ENCODE peak calls at places on chromosome 17, in seven cellular contexts. One of them, this sample, is unnamed.

GRCh38 chr17:6392609-6393367 is 42.1 kb downstream of the AIPL1 start:
- DNase-seq in A673: peak
- DNase-seq in tibial artery: no peak
- DNase-seq in A549: no peak
- DNase-seq in IMR-90: no peak
- DNase-seq in upper lobe of left lung: no peak
- DNase-seq in right lobe of liver: no peak
- DNase-seq in this sample: no peak

GRCh38 chr17:34728771-34729310 is 149.5 kb downstream of the TMEM132E start:
- DNase-seq in tibial artery: no peak
- DNase-seq in A673: no peak
- DNase-seq in IMR-90: no peak
- DNase-seq in A549: no peak
- DNase-seq in right lobe of liver: no peak
- DNase-seq in upper lobe of left lung: no peak
- DNase-seq in this sample: no peak

GRCh38 chr17:79621151-79621940 is 10.5 kb upstream of the RBFOX3 start:
- DNase-seq in A549: no peak
- DNase-seq in A673: no peak
- DNase-seq in tibial artery: peak
- DNase-seq in right lobe of liver: peak
- DNase-seq in IMR-90: no peak
- DNase-seq in upper lobe of left lung: peak
- DNase-seq in this sample: peak

GRCh38 chr17:29167393-29168078 is 12.7 kb downstream of the MYO18A start:
- DNase-seq in right lobe of liver: no peak
- DNase-seq in upper lobe of left lung: no peak
- DNase-seq in IMR-90: no peak
- DNase-seq in A549: no peak
- DNase-seq in tibial artery: no peak
- DNase-seq in A673: no peak
- DNase-seq in this sample: peak

GRCh38 chr17:79800325-79801155 is 3.7 kb upstream of the CBX8 start:
- DNase-seq in tibial artery: no peak
- DNase-seq in IMR-90: peak
- DNase-seq in upper lobe of left lung: no peak
- DNase-seq in right lobe of liver: no peak
- DNase-seq in A673: peak
- DNase-seq in A549: no peak
- DNase-seq in this sample: no peak

GRCh38 chr17:56292628-56293027 is 139.4 kb downstream of the ANKFN1 start:
- DNase-seq in A549: no peak
- DNase-seq in tibial artery: no peak
- DNase-seq in A673: no peak
- DNase-seq in upper lobe of left lung: no peak
- DNase-seq in IMR-90: no peak
- DNase-seq in right lobe of liver: no peak
- DNase-seq in this sample: no peak

GRCh38 chr17:1764274-1764673 is 2.4 kb downstream of the SERPINF1 start:
- DNase-seq in IMR-90: peak
- DNase-seq in A673: no peak
- DNase-seq in tibial artery: peak
- DNase-seq in A549: no peak
- DNase-seq in right lobe of liver: peak
- DNase-seq in upper lobe of left lung: peak
- DNase-seq in this sample: peak

GRCh38 chr17:43356999-43357398 is 41.8 kb upstream of the ARL4D start:
- DNase-seq in upper lobe of left lung: no peak
- DNase-seq in A673: no peak
- DNase-seq in A549: peak
- DNase-seq in IMR-90: peak
- DNase-seq in tibial artery: no peak
- DNase-seq in right lobe of liver: no peak
- DNase-seq in this sample: no peak

GRCh38 chr17:49216953-49217650 is 6.6 kb downstream of the ABI3 start:
- DNase-seq in upper lobe of left lung: peak
- DNase-seq in IMR-90: no peak
- DNase-seq in A549: no peak
- DNase-seq in right lobe of liver: peak
- DNase-seq in A673: no peak
- DNase-seq in tibial artery: peak
- DNase-seq in this sample: peak

GRCh38 chr17:49730078-49730786 is 22.5 kb upstream of the SLC35B1 start:
- DNase-seq in right lobe of liver: peak
- DNase-seq in A549: no peak
- DNase-seq in tibial artery: peak
- DNase-seq in A673: no peak
- DNase-seq in upper lobe of left lung: no peak
- DNase-seq in IMR-90: peak
- DNase-seq in this sample: no peak

GRCh38 chr17:10744509-10745000 is 14.7 kb upstream of the TMEM220 start:
- DNase-seq in A549: no peak
- DNase-seq in upper lobe of left lung: no peak
- DNase-seq in right lobe of liver: no peak
- DNase-seq in IMR-90: no peak
- DNase-seq in A673: no peak
- DNase-seq in tibial artery: no peak
- DNase-seq in this sample: no peak

GRCh38 chr17:30021708-30022317 is 80.4 kb downstream of the EFCAB5 start:
- DNase-seq in A673: peak
- DNase-seq in right lobe of liver: no peak
- DNase-seq in IMR-90: peak
- DNase-seq in upper lobe of left lung: peak
- DNase-seq in tibial artery: no peak
- DNase-seq in A549: peak
- DNase-seq in this sample: no peak

GRCh38 chr17:4969551-4970231 is 2.1 kb upstream of the SPAG7 start:
- DNase-seq in A549: no peak
- DNase-seq in upper lobe of left lung: no peak
- DNase-seq in right lobe of liver: peak
- DNase-seq in A673: no peak
- DNase-seq in tibial artery: no peak
- DNase-seq in IMR-90: peak
- DNase-seq in this sample: no peak

GRCh38 chr17:31115168-31115567 is 20.4 kb downstream of the NF1 start:
- DNase-seq in tibial artery: no peak
- DNase-seq in IMR-90: no peak
- DNase-seq in upper lobe of left lung: no peak
- DNase-seq in right lobe of liver: no peak
- DNase-seq in A549: no peak
- DNase-seq in A673: peak
- DNase-seq in this sample: no peak

GRCh38 chr17:45313419-45313771 is 3.4 kb downstream of the MAP3K14 start:
- DNase-seq in A673: no peak
- DNase-seq in tibial artery: no peak
- DNase-seq in A549: no peak
- DNase-seq in right lobe of liver: peak
- DNase-seq in IMR-90: no peak
- DNase-seq in upper lobe of left lung: no peak
- DNase-seq in this sample: no peak

GRCh38 chr17:34556384-34556783 is 23.0 kb upstream of the TMEM132E start:
- DNase-seq in right lobe of liver: no peak
- DNase-seq in A673: no peak
- DNase-seq in IMR-90: peak
- DNase-seq in tibial artery: no peak
- DNase-seq in upper lobe of left lung: no peak
- DNase-seq in A549: no peak
- DNase-seq in this sample: no peak

GRCh38 chr17:58252141-58252540 is 13.8 kb downstream of the LPO start:
- DNase-seq in A549: no peak
- DNase-seq in upper lobe of left lung: no peak
- DNase-seq in tibial artery: no peak
- DNase-seq in IMR-90: no peak
- DNase-seq in A673: no peak
- DNase-seq in right lobe of liver: no peak
- DNase-seq in this sample: no peak

DNA sequence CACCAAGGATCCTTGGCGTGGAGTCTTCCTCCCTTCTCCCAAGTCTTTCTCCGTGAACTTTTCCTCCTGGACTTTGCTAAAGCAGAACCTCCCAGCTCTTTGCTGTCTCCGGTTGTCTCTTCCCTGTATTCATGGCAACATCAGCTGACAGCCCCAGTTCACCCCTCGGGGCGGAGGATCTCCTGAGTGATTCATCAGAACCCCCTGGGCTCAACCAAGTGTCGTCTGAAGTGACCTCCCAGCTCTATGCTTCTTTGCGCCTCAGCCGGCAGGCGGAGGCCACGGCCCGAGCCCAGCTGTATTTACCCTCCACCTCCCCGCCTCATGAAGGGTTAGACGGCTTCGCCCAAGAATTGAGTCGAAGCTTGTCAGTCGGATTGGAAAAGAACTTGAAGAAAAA is 943 bp downstream of the CNTROB start:
- DNase-seq in upper lobe of left lung: peak
- DNase-seq in IMR-90: peak
- DNase-seq in A549: peak
- DNase-seq in tibial artery: peak
- DNase-seq in A673: peak
- DNase-seq in right lobe of liver: no peak
- DNase-seq in this sample: no peak
- TF ChIP-seq CTCF in upper lobe of left lung: peak
- TF ChIP-seq CTCF in IMR-90: peak
- TF ChIP-seq CTCF in A549: peak
- TF ChIP-seq CTCF in tibial artery: no peak
- TF ChIP-seq CTCF in A673: no peak
- TF ChIP-seq CTCF in right lobe of liver: no peak
- TF ChIP-seq CTCF in this sample: no peak

GRCh38 chr17:21005367-21005766 is 37.4 kb downstream of the USP22 start:
- DNase-seq in IMR-90: no peak
- DNase-seq in A549: no peak
- DNase-seq in A673: no peak
- DNase-seq in tibial artery: no peak
- DNase-seq in upper lobe of left lung: no peak
- DNase-seq in right lobe of liver: no peak
- DNase-seq in this sample: peak
- H3K27ac ChIP-seq in IMR-90: no peak
- H3K27ac ChIP-seq in A549: no peak
- H3K27ac ChIP-seq in A673: no peak
- H3K27ac ChIP-seq in tibial artery: no peak
- H3K27ac ChIP-seq in upper lobe of left lung: no peak
- H3K27ac ChIP-seq in right lobe of liver: no peak
- H3K27ac ChIP-seq in this sample: peak

GRCh38 chr17:37088913-37089312 is 140.2 kb downstream of the AATF start:
- DNase-seq in right lobe of liver: no peak
- DNase-seq in A673: no peak
- DNase-seq in upper lobe of left lung: no peak
- DNase-seq in IMR-90: no peak
- DNase-seq in tibial artery: no peak
- DNase-seq in A549: no peak
- DNase-seq in this sample: no peak
- TF ChIP-seq CTCF in right lobe of liver: no peak
- TF ChIP-seq CTCF in A673: no peak
- TF ChIP-seq CTCF in upper lobe of left lung: no peak
- TF ChIP-seq CTCF in IMR-90: no peak
- TF ChIP-seq CTCF in tibial artery: no peak
- TF ChIP-seq CTCF in A549: no peak
- TF ChIP-seq CTCF in this sample: no peak

DNA sequence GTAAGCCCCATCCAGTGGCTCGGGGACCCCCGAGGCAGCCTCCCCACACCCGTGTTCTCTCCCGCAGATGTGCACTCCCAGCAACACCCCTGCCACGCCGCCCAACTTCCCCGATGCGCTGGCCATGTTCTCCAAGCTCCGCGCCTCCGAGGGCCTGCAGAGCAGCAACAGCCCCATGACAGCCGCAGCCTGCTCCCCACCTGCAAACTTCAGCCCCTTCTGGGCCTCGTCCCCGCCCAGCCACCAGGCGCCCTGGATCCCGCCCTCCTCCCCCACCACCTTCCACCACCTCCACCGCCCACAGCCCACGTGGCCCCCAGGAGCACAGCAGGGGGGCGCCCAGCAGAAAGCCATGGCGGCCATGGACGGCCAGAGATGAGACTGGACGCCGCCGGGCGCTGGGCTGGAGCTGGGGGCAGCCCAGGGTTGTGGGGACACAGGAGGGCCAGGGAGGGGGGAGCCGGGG is 5.0 kb downstream of the UBALD2 start:
- DNase-seq in upper lobe of left lung: no peak
- DNase-seq in IMR-90: no peak
- DNase-seq in tibial artery: no peak
- DNase-seq in A549: no peak
- DNase-seq in right lobe of liver: no peak
- DNase-seq in A673: no peak
- DNase-seq in this sample: peak
- H3K27ac ChIP-seq in upper lobe of left lung: peak
- H3K27ac ChIP-seq in IMR-90: no peak
- H3K27ac ChIP-seq in tibial artery: no peak
- H3K27ac ChIP-seq in A549: no peak
- H3K27ac ChIP-seq in right lobe of liver: no peak
- H3K27ac ChIP-seq in A673: no peak
- H3K27ac ChIP-seq in this sample: no peak

GRCh38 chr17:82062984-82063368 is 2.6 kb downstream of the DUS1L start:
- DNase-seq in tibial artery: no peak
- DNase-seq in IMR-90: no peak
- DNase-seq in A673: no peak
- DNase-seq in upper lobe of left lung: no peak
- DNase-seq in A549: no peak
- DNase-seq in right lobe of liver: no peak
- DNase-seq in this sample: no peak

GRCh38 chr17:82065193-82065637 is 389 bp downstream of the DUS1L start:
- DNase-seq in right lobe of liver: no peak
- DNase-seq in upper lobe of left lung: no peak
- DNase-seq in IMR-90: peak
- DNase-seq in tibial artery: no peak
- DNase-seq in A673: no peak
- DNase-seq in A549: peak
- DNase-seq in this sample: peak

GRCh38 chr17:82064433-82065192 is 991 bp downstream of the DUS1L start:
- DNase-seq in tibial artery: no peak
- DNase-seq in IMR-90: no peak
- DNase-seq in right lobe of liver: no peak
- DNase-seq in A673: no peak
- DNase-seq in A549: no peak
- DNase-seq in upper lobe of left lung: no peak
- DNase-seq in this sample: no peak

GRCh38 chr17:82063424-82064415 is 1.9 kb downstream of the DUS1L start:
- DNase-seq in A549: no peak
- DNase-seq in upper lobe of left lung: no peak
- DNase-seq in IMR-90: no peak
- DNase-seq in tibial artery: no peak
- DNase-seq in A673: no peak
- DNase-seq in right lobe of liver: peak
- DNase-seq in this sample: peak

GRCh38 chr17:82065638-82066303 is at the start of gene DUS1L:
- DNase-seq in right lobe of liver: peak
- DNase-seq in A549: peak
- DNase-seq in IMR-90: peak
- DNase-seq in A673: peak
- DNase-seq in tibial artery: no peak
- DNase-seq in upper lobe of left lung: no peak
- DNase-seq in this sample: peak
- TF ChIP-seq CTCF in right lobe of liver: no peak
- TF ChIP-seq CTCF in A549: no peak
- TF ChIP-seq CTCF in IMR-90: no peak
- TF ChIP-seq CTCF in A673: no peak
- TF ChIP-seq CTCF in tibial artery: no peak
- TF ChIP-seq CTCF in upper lobe of left lung: peak
- TF ChIP-seq CTCF in this sample: no peak